ENCODE peak calls at places on chromosomes 16 and 17, in seven cellular contexts. W is mucosa of descending colon, O is HCT116, N is body of pancreas, G is PC-9, E is OCI-LY7, Y is psoas muscle. I is an unnamed sample.
A peak's percentile ranks its signal among the peaks of the same experiment; 100 is the strongest.

GRCh38 chr16:1398826-1399581 is 15.5 kb downstream of the UNKL start:
- DNase-seq in W (no peak), G (no peak), E (no peak), O (no peak), N (no peak), Y (no peak), I (no peak)

GRCh38 chr17:38617074-38617860 is 11.5 kb upstream of the SRCIN1 start:
- DNase-seq in N (no peak), O (no peak), Y (no peak), E (no peak), W (no peak), G (no peak), I (no peak)

GRCh38 chr17:66169839-66170238 is 22.1 kb downstream of the CEP112 start:
- DNase-seq in W (no peak), O (no peak), E (no peak), Y (no peak), N (no peak), G (no peak), I (no peak)

GRCh38 chr17:74728702-74729075 is 8.4 kb upstream of the RAB37 start:
- DNase-seq in N (no peak), E (no peak), Y (no peak), W (no peak), O (no peak), G (no peak), I (no peak)

GRCh38 chr17:15502315-15503112 is 35.1 kb upstream of the CDRT4 start:
- DNase-seq in G (peak; percentile 53), N (peak; percentile 75), E (peak; percentile 70), Y (peak; percentile 92), O (peak; percentile 33), W (peak; percentile 87), I (peak; percentile 42)

GRCh38 chr16:55655709-55656694 is at the start of gene SLC6A2:
- DNase-seq in Y (peak; percentile 38), N (no peak), E (no peak), O (no peak), W (no peak), G (no peak), I (peak; percentile 11)

GRCh38 chr17:31596382-31597323 is 205.2 kb downstream of the RAB11FIP4 start:
- DNase-seq in Y (peak; percentile 84), N (peak; percentile 72), W (peak; percentile 41), G (peak; percentile 88), O (peak; percentile 77), E (peak; percentile 83), I (peak; percentile 81)

GRCh38 chr16:17070882-17071592 is 399.7 kb downstream of the XYLT1 start:
- DNase-seq in O (no peak), G (no peak), W (peak; percentile 70), Y (no peak), E (peak; percentile 81), N (peak; percentile 76), I (peak; percentile 78)

GRCh38 chr17:83079340-83079747 is at the start of gene METRNL:
- DNase-seq in W (peak; percentile 89), O (no peak), N (peak; percentile 78), E (peak; percentile 83), Y (peak; percentile 80), G (peak; percentile 74), I (peak; percentile 43)

GRCh38 chr16:68732068-68732680 is 4.9 kb upstream of the CDH1 start:
- DNase-seq in Y (no peak), O (peak; percentile 60), W (peak; percentile 93), G (peak; percentile 92), E (no peak), N (peak; percentile 87), I (no peak)

GRCh38 chr17:62030264-62030663 is 34.8 kb downstream of the MED13 start:
- DNase-seq in G (no peak), N (no peak), E (no peak), Y (no peak), O (no peak), W (no peak), I (no peak)
- H3K4me3 ChIP-seq in G (no peak overlapping the region), N (no peak overlapping the region), E (no peak overlapping the region), Y (no peak overlapping the region), O (no peak overlapping the region), W (no peak overlapping the region), I (no peak overlapping the region)

DNA sequence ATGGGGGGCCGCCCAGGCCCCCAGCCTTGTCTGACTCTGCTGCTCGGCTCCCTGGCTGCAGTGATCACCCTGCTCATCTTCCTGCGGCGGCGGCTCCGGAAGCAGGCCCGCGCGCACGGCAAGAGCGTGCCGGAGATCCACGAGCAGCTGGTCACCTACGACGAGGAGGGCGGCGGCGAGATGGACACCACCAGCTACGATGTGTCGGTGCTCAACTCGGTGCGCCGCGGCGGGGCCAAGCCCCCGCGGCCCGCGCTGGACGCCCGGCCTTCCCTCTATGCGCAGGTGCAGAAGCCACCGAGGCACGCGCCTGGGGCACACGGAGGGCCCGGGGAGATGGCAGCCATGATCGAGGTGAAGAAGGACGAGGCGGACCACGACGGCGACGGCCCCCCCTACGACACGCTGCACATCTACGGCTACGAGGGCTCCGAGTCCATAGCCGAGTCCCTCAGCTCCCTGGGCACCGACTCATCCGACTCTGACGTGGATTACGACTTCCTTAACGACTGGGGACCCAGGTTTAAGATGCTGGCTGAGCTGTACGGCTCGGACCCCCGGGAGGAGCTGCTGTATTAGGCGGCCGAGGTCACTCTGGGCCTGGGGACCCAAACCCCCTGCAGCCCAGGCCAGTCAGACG is 24.4 kb upstream of the BEAN1 start:
- DNase-seq in E (no peak), G (no peak), Y (no peak), N (no peak), O (no peak), W (no peak), I (no peak)
- TF ChIP-seq CTCF in E (no peak), G (no peak), Y (no peak), N (no peak), O (no peak), W (no peak), I (no peak)

GRCh38 chr16:66742409-66742808 is 9.0 kb downstream of the DYNC1LI2 start:
- DNase-seq in G (no peak), W (no peak), O (no peak), Y (no peak), E (no peak), N (no peak), I (no peak)

GRCh38 chr16:66741971-66742396 is 9.4 kb downstream of the DYNC1LI2 start:
- DNase-seq in W (no peak), E (no peak), N (no peak), Y (no peak), G (no peak), O (no peak), I (no peak)

GRCh38 chr16:66740010-66740409 is 11.4 kb downstream of the DYNC1LI2 start:
- DNase-seq in W (no peak), E (peak; percentile 53), Y (no peak), O (no peak), G (no peak), N (peak; percentile 34), I (no peak)

GRCh38 chr16:66740533-66740932 is 10.9 kb downstream of the DYNC1LI2 start:
- DNase-seq in E (no peak), Y (no peak), G (no peak), W (peak; percentile 50), O (no peak), N (no peak), I (no peak)

GRCh38 chr16:66741131-66741900 is 10.1 kb downstream of the DYNC1LI2 start:
- DNase-seq in N (peak; percentile 97), O (peak; percentile 48), E (no peak), Y (peak; percentile 84), W (peak; percentile 79), G (peak; percentile 80), I (no peak)
- H3K36me3 ChIP-seq in N (peaks cover 14% of the 10 kb centered on the region), O (peaks cover 32% of the 10 kb centered on the region), E (peaks cover 96% of the 10 kb centered on the region), Y (peaks cover 12% of the 10 kb centered on the region), W (no peaks in the 10 kb centered on the region), G (peaks cover 13% of the 10 kb centered on the region), I (peaks cover 13% of the 10 kb centered on the region)

DNA sequence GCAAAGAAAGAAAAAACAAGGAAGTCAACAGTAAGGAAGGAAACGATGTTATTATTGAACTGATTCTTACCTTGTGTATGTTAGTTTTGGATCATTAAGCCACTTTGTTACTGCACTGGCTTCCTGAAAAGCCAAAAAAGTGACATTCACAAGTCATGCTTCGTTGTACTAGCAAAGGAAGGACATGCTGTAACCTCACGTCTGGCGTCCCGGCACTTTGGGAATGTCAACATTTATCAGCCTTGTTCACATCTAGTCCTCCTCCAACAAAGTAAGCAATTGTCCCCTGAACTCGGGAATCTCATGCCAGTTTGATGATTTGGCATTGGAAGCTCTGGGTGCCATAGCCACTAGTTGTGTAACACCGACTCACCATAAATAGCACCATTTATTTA is 731 bp upstream of the MKS1 start:
- DNase-seq in G (no peak), O (no peak), W (no peak), N (no peak), Y (no peak), E (no peak), I (no peak)
- H3K4me3 ChIP-seq in G (peak overlapping the region; percentile 67), O (peak overlapping the region; percentile 87), W (no peak overlapping the region), N (no peak overlapping the region), Y (peak overlapping the region; percentile 85), E (peak overlapping the region; percentile 51), I (peak overlapping the region; percentile 74)

GRCh38 chr17:43768382-43768781 is 9.8 kb upstream of the SOST start:
- DNase-seq in G (no peak), E (peak; percentile 58), Y (peak; percentile 45), N (peak; percentile 72), O (no peak), W (peak; percentile 62), I (no peak)

GRCh38 chr17:43767053-43767712 is 8.6 kb upstream of the SOST start:
- DNase-seq in G (no peak), W (peak; percentile 15), Y (no peak), O (no peak), E (no peak), N (no peak), I (no peak)

GRCh38 chr17:43766413-43767052 is 7.9 kb upstream of the SOST start:
- DNase-seq in W (peak; percentile 50), Y (peak; percentile 64), O (peak; percentile 39), G (peak; percentile 46), N (peak; percentile 55), E (peak; percentile 45), I (no peak)

GRCh38 chr17:43768943-43769342 is 9.8 kb downstream of the DUSP3 start:
- DNase-seq in O (no peak), W (peak; percentile 21), G (no peak), Y (no peak), E (no peak), N (no peak), I (no peak)

GRCh38 chr17:43767713-43768059 is 9.1 kb upstream of the SOST start:
- DNase-seq in G (no peak), W (peak; percentile 12), N (no peak), E (no peak), O (no peak), Y (no peak), I (no peak)
- TF ChIP-seq CTCF in G (no peak), W (no peak), N (no peak), E (no peak), O (no peak), Y (no peak), I (no peak)

I was measured in GM06990.